ENCODE peak calls at places on chromosomes 12 and 14, in four cellular contexts. L, C, S and Y are unnamed samples.

GRCh38 chr12:263574-263973 is 938 bp upstream of the SLC6A13 start:
- DNase-seq in L (no peak), C (no peak), S (no peak), Y (no peak)

GRCh38 chr12:129762436-129762835 is 141.4 kb downstream of the TMEM132D start:
- DNase-seq in L (no peak), C (no peak), S (no peak), Y (no peak)

GRCh38 chr12:113142886-113143329 is 6.6 kb upstream of the CFAP73 start:
- DNase-seq in L (no peak), C (no peak), S (no peak), Y (no peak)

GRCh38 chr12:96368233-96368632 is 32.0 kb downstream of the CDK17 start:
- DNase-seq in L (no peak), C (peak; percentile 65), S (no peak), Y (no peak)

GRCh38 chr12:31650927-31651326 is 8.6 kb upstream of the ETFBKMT start:
- DNase-seq in L (no peak), C (no peak), S (no peak), Y (no peak)

GRCh38 chr14:69299286-69300035 is 39.5 kb downstream of the GALNT16 start:
- DNase-seq in L (no peak), C (no peak), S (no peak), Y (no peak)

GRCh38 chr12:78698747-78699146 is 165.8 kb upstream of the SYT1 start:
- DNase-seq in L (no peak), C (no peak), S (no peak), Y (peak; percentile 8)

GRCh38 chr12:10031318-10031717 is 836 bp downstream of the CLEC9A start:
- DNase-seq in L (no peak), C (no peak), S (no peak), Y (peak; percentile 44)

GRCh38 chr12:102769323-102769916 is 147.6 kb downstream of the PAH start:
- DNase-seq in L (peak; percentile 82), C (peak; percentile 44), S (peak; percentile 11), Y (peak; percentile 48)

GRCh38 chr12:106758349-106758951 is 16.0 kb upstream of the RIC8B start:
- DNase-seq in L (no peak), C (no peak), S (no peak), Y (no peak)

GRCh38 chr12:124761876-124762275 is 101.8 kb downstream of the SCARB1 start:
- DNase-seq in L (no peak), C (peak; percentile 85), S (peak; percentile 60), Y (no peak)

GRCh38 chr12:9064815-9065606 is 50.7 kb downstream of the A2M start:
- DNase-seq in L (peak; percentile 75), C (peak; percentile 90), S (peak; percentile 12), Y (no peak)